ENCODE peak calls at places on chromosomes 13 and 19, in seven cellular contexts. One of them, this sample, is unnamed.

GRCh38 chr13:59874973-59875372 is 288.8 kb downstream of the DIAPH3 start:
- DNase-seq in BJ: no peak
- DNase-seq in stomach: no peak
- DNase-seq in hepatocyte: no peak
- DNase-seq in epithelial cell of esophagus: no peak
- DNase-seq in PC-3: no peak
- DNase-seq in nephron progenitor cell: no peak
- DNase-seq in this sample: no peak

GRCh38 chr13:45316996-45317395 is 24.0 kb downstream of the TPT1 start:
- DNase-seq in BJ: no peak
- DNase-seq in stomach: no peak
- DNase-seq in hepatocyte: no peak
- DNase-seq in epithelial cell of esophagus: no peak
- DNase-seq in PC-3: no peak
- DNase-seq in nephron progenitor cell: no peak
- DNase-seq in this sample: no peak

GRCh38 chr19:5850189-5850588 is 1.1 kb downstream of the FUT3 start:
- DNase-seq in BJ: no peak
- DNase-seq in stomach: no peak
- DNase-seq in hepatocyte: no peak
- DNase-seq in epithelial cell of esophagus: peak
- DNase-seq in PC-3: peak
- DNase-seq in nephron progenitor cell: no peak
- DNase-seq in this sample: no peak

GRCh38 chr19:53991224-53992113 is at the start of gene CACNG6:
- DNase-seq in BJ: no peak
- DNase-seq in stomach: peak
- DNase-seq in hepatocyte: peak
- DNase-seq in epithelial cell of esophagus: no peak
- DNase-seq in PC-3: peak
- DNase-seq in nephron progenitor cell: peak
- DNase-seq in this sample: no peak

GRCh38 chr19:32669205-32669785 is 5.7 kb downstream of the ANKRD27 start:
- DNase-seq in BJ: no peak
- DNase-seq in stomach: no peak
- DNase-seq in hepatocyte: no peak
- DNase-seq in epithelial cell of esophagus: no peak
- DNase-seq in PC-3: no peak
- DNase-seq in nephron progenitor cell: no peak
- DNase-seq in this sample: no peak

GRCh38 chr19:15475169-15475568 is 4.1 kb downstream of the PGLYRP2 start:
- DNase-seq in BJ: no peak
- DNase-seq in stomach: no peak
- DNase-seq in hepatocyte: no peak
- DNase-seq in epithelial cell of esophagus: no peak
- DNase-seq in PC-3: no peak
- DNase-seq in nephron progenitor cell: no peak
- DNase-seq in this sample: no peak

GRCh38 chr13:40082644-40083043 is 427.2 kb downstream of the COG6 start:
- DNase-seq in BJ: no peak
- DNase-seq in stomach: no peak
- DNase-seq in hepatocyte: no peak
- DNase-seq in epithelial cell of esophagus: no peak
- DNase-seq in PC-3: no peak
- DNase-seq in nephron progenitor cell: no peak
- DNase-seq in this sample: no peak

GRCh38 chr19:3034845-3035541 is 5.9 kb upstream of the TLE2 start:
- DNase-seq in BJ: no peak
- DNase-seq in stomach: peak
- DNase-seq in hepatocyte: peak
- DNase-seq in epithelial cell of esophagus: peak
- DNase-seq in PC-3: no peak
- DNase-seq in nephron progenitor cell: no peak
- DNase-seq in this sample: no peak

GRCh38 chr19:3095375-3096191 is 1.4 kb downstream of the GNA11 start:
- DNase-seq in BJ: no peak
- DNase-seq in stomach: no peak
- DNase-seq in hepatocyte: peak
- DNase-seq in epithelial cell of esophagus: peak
- DNase-seq in PC-3: peak
- DNase-seq in nephron progenitor cell: peak
- DNase-seq in this sample: no peak

DNA sequence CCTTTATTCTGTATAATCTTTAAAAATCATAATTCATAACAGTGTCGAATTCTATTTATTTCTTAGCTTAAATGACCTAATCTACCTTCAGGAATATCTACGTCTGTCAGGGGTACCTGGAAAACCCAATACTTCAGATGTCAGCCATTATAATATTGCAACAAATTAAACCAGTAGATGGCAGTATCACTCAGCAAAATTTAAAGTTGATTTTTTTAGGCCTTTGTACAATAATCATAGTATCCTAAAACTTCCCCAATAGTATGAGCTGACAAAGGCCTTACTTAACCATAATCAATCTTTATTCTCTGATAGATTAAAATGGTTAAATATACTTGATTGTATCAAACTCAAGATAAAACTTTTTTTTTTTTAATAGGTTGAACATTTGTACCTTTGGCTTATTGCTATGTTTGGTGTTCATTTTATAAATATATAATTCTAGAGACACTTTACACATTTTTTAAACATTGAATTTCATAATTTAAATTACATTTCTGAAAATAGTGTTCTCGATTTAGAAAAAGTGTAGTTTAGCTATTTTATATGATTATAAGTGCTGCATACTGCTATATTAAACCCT is 830.2 kb upstream of the SPRY2 start:
- DNase-seq in BJ: no peak
- DNase-seq in stomach: no peak
- DNase-seq in hepatocyte: peak
- DNase-seq in epithelial cell of esophagus: peak
- DNase-seq in PC-3: peak
- DNase-seq in nephron progenitor cell: no peak
- DNase-seq in this sample: no peak
- TF ChIP-seq CTCF in BJ: peak
- TF ChIP-seq CTCF in stomach: no peak
- TF ChIP-seq CTCF in hepatocyte: peak
- TF ChIP-seq CTCF in epithelial cell of esophagus: peak
- TF ChIP-seq CTCF in PC-3: peak
- TF ChIP-seq CTCF in nephron progenitor cell: peak
- TF ChIP-seq CTCF in this sample: peak

GRCh38 chr13:96081888-96082287 is 8.0 kb upstream of the HS6ST3 start:
- DNase-seq in BJ: no peak
- DNase-seq in stomach: no peak
- DNase-seq in hepatocyte: no peak
- DNase-seq in epithelial cell of esophagus: no peak
- DNase-seq in PC-3: no peak
- DNase-seq in nephron progenitor cell: no peak
- DNase-seq in this sample: no peak

GRCh38 chr13:96080676-96081075 is 9.2 kb upstream of the HS6ST3 start:
- DNase-seq in BJ: no peak
- DNase-seq in stomach: no peak
- DNase-seq in hepatocyte: no peak
- DNase-seq in epithelial cell of esophagus: no peak
- DNase-seq in PC-3: no peak
- DNase-seq in nephron progenitor cell: no peak
- DNase-seq in this sample: no peak

GRCh38 chr13:96072392-96072791 is 17.5 kb upstream of the HS6ST3 start:
- DNase-seq in BJ: no peak
- DNase-seq in stomach: no peak
- DNase-seq in hepatocyte: no peak
- DNase-seq in epithelial cell of esophagus: no peak
- DNase-seq in PC-3: no peak
- DNase-seq in nephron progenitor cell: no peak
- DNase-seq in this sample: no peak

DNA sequence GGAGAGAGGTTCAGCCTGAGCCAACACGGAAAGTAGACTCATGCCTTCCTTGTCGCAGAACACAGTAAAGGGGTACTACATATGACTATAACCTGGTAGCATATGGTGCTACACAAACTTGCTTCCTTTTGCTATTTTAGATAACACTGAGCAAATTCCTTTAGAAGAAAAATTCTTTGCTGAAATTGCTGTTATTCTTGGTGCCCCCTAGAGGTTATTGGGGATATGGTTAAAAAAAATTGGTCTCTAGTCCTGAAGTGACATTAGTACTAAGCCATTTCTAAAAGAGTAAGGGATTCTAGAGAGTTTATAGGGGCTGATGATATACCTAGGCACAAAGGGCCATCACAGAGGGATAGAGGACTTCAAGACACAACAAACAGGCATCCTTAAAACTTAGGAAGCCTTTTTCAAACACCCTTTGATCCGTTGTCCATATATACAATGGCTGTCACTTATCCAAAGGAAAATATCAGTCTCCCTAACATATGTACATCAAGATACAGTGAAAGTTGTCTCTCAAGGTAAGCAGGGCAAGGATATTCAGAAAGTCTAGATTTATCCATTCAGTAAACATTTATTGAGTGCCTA is 13.9 kb upstream of the HS6ST3 start:
- DNase-seq in BJ: no peak
- DNase-seq in stomach: no peak
- DNase-seq in hepatocyte: peak
- DNase-seq in epithelial cell of esophagus: peak
- DNase-seq in PC-3: peak
- DNase-seq in nephron progenitor cell: no peak
- DNase-seq in this sample: no peak
- TF ChIP-seq CTCF in BJ: peak
- TF ChIP-seq CTCF in stomach: no peak
- TF ChIP-seq CTCF in hepatocyte: peak
- TF ChIP-seq CTCF in epithelial cell of esophagus: peak
- TF ChIP-seq CTCF in PC-3: peak
- TF ChIP-seq CTCF in nephron progenitor cell: peak
- TF ChIP-seq CTCF in this sample: peak

GRCh38 chr13:113086031-113086750 is 19.4 kb upstream of the F7 start:
- DNase-seq in BJ: no peak
- DNase-seq in stomach: no peak
- DNase-seq in hepatocyte: no peak
- DNase-seq in epithelial cell of esophagus: no peak
- DNase-seq in PC-3: no peak
- DNase-seq in nephron progenitor cell: no peak
- DNase-seq in this sample: no peak
- TF ChIP-seq CTCF in BJ: peak
- TF ChIP-seq CTCF in stomach: no peak
- TF ChIP-seq CTCF in hepatocyte: no peak
- TF ChIP-seq CTCF in epithelial cell of esophagus: no peak
- TF ChIP-seq CTCF in PC-3: no peak
- TF ChIP-seq CTCF in nephron progenitor cell: no peak
- TF ChIP-seq CTCF in this sample: peak

GRCh38 chr19:10769533-10770491 is 51.9 kb downstream of the DNM2 start:
- DNase-seq in BJ: no peak
- DNase-seq in stomach: peak
- DNase-seq in hepatocyte: peak
- DNase-seq in epithelial cell of esophagus: peak
- DNase-seq in PC-3: peak
- DNase-seq in nephron progenitor cell: peak
- DNase-seq in this sample: no peak
- TF ChIP-seq CTCF in BJ: peak
- TF ChIP-seq CTCF in stomach: no peak
- TF ChIP-seq CTCF in hepatocyte: peak
- TF ChIP-seq CTCF in epithelial cell of esophagus: no peak
- TF ChIP-seq CTCF in PC-3: peak
- TF ChIP-seq CTCF in nephron progenitor cell: no peak
- TF ChIP-seq CTCF in this sample: peak

GRCh38 chr19:35994868-35995654 is at the start of gene SDHAF1:
- DNase-seq in BJ: peak
- DNase-seq in stomach: peak
- DNase-seq in hepatocyte: peak
- DNase-seq in epithelial cell of esophagus: peak
- DNase-seq in PC-3: peak
- DNase-seq in nephron progenitor cell: peak
- DNase-seq in this sample: peak
- TF ChIP-seq CTCF in BJ: no peak
- TF ChIP-seq CTCF in stomach: no peak
- TF ChIP-seq CTCF in hepatocyte: no peak
- TF ChIP-seq CTCF in epithelial cell of esophagus: no peak
- TF ChIP-seq CTCF in PC-3: no peak
- TF ChIP-seq CTCF in nephron progenitor cell: no peak
- TF ChIP-seq CTCF in this sample: no peak

GRCh38 chr19:12782424-12783225 is 7.3 kb upstream of the HOOK2 start:
- DNase-seq in BJ: no peak
- DNase-seq in stomach: peak
- DNase-seq in hepatocyte: peak
- DNase-seq in epithelial cell of esophagus: peak
- DNase-seq in PC-3: peak
- DNase-seq in nephron progenitor cell: peak
- DNase-seq in this sample: no peak
- TF ChIP-seq CTCF in BJ: no peak
- TF ChIP-seq CTCF in stomach: no peak
- TF ChIP-seq CTCF in hepatocyte: peak
- TF ChIP-seq CTCF in epithelial cell of esophagus: no peak
- TF ChIP-seq CTCF in PC-3: peak
- TF ChIP-seq CTCF in nephron progenitor cell: no peak
- TF ChIP-seq CTCF in this sample: peak

GRCh38 chr19:1422943-1423342 is 15.3 kb upstream of the RPS15 start:
- DNase-seq in BJ: no peak
- DNase-seq in stomach: no peak
- DNase-seq in hepatocyte: no peak
- DNase-seq in epithelial cell of esophagus: no peak
- DNase-seq in PC-3: no peak
- DNase-seq in nephron progenitor cell: no peak
- DNase-seq in this sample: no peak
- TF ChIP-seq CTCF in BJ: no peak
- TF ChIP-seq CTCF in stomach: no peak
- TF ChIP-seq CTCF in hepatocyte: no peak
- TF ChIP-seq CTCF in epithelial cell of esophagus: no peak
- TF ChIP-seq CTCF in PC-3: no peak
- TF ChIP-seq CTCF in nephron progenitor cell: no peak
- TF ChIP-seq CTCF in this sample: no peak

DNA sequence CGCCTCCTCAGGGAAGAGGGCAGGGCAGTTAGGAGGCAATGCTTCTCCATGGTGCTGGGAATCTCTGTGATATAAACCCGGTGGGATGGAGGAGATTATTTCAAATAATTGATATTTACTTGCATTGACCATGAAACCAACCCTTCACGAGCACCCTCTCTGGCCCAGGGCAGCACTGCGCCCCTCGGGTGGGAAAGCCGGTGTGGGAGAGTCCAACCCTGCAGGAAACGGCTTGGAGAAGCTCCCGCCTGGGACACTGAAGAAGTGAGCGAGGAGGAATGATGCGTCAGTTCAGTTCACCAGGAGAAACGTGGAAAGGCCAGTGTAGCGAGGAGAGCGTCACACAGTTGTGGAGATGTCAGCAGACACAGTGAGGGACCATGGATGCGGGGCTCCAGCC is 99.9 kb downstream of the COL4A2 start:
- DNase-seq in BJ: no peak
- DNase-seq in stomach: no peak
- DNase-seq in hepatocyte: no peak
- DNase-seq in epithelial cell of esophagus: no peak
- DNase-seq in PC-3: no peak
- DNase-seq in nephron progenitor cell: no peak
- DNase-seq in this sample: no peak
- TF ChIP-seq CTCF in BJ: no peak
- TF ChIP-seq CTCF in stomach: no peak
- TF ChIP-seq CTCF in hepatocyte: no peak
- TF ChIP-seq CTCF in epithelial cell of esophagus: no peak
- TF ChIP-seq CTCF in PC-3: no peak
- TF ChIP-seq CTCF in nephron progenitor cell: no peak
- TF ChIP-seq CTCF in this sample: no peak

GRCh38 chr13:102726430-102726829 is 31.6 kb upstream of the METTL21C start:
- DNase-seq in BJ: no peak
- DNase-seq in stomach: no peak
- DNase-seq in hepatocyte: no peak
- DNase-seq in epithelial cell of esophagus: peak
- DNase-seq in PC-3: peak
- DNase-seq in nephron progenitor cell: no peak
- DNase-seq in this sample: no peak
- TF ChIP-seq CTCF in BJ: no peak
- TF ChIP-seq CTCF in stomach: no peak
- TF ChIP-seq CTCF in hepatocyte: no peak
- TF ChIP-seq CTCF in epithelial cell of esophagus: peak
- TF ChIP-seq CTCF in PC-3: peak
- TF ChIP-seq CTCF in nephron progenitor cell: no peak
- TF ChIP-seq CTCF in this sample: no peak